ENCODE peak calls at places on chromosomes 6 and 20, in eight cellular contexts. L is psoas muscle, Q is body of pancreas, V is cardiac muscle cell, X is WERI-Rb-1, F is neural progenitor cell, W is hepatocyte, P is HCT116. C is an unnamed sample. For H3K36me3, the result is how much of the 10 kb centered on the place peaks cover.

GRCh38 chr6:116251568-116252384 is 2.1 kb downstream of the TSPYL4 start:
- DNase-seq in L (no peak), Q (no peak), V (peak), X (no peak), F (peak), W (no peak), P (no peak), C (no peak)

GRCh38 chr6:119200774-119201173 is 122.3 kb upstream of the FAM184A start:
- DNase-seq in L (no peak), Q (no peak), V (no peak), X (no peak), F (no peak), W (no peak), P (no peak), C (no peak)

GRCh38 chr6:112511441-112511840 is 164.3 kb downstream of the RFPL4B start:
- DNase-seq in L (no peak), Q (no peak), V (no peak), X (no peak), F (no peak), W (peak), P (peak), C (no peak)

GRCh38 chr20:50810842-50811241 is 16.0 kb downstream of the BCAS4 start:
- DNase-seq in L (no peak), Q (no peak), V (no peak), X (no peak), F (no peak), W (no peak), P (no peak), C (no peak)

GRCh38 chr6:2752477-2753115 is 1.9 kb upstream of the MYLK4 start:
- DNase-seq in L (no peak), Q (no peak), V (no peak), X (no peak), F (no peak), W (no peak), P (no peak), C (no peak)

GRCh38 chr20:4174909-4175308 is 159.6 kb upstream of the RNF24 start:
- DNase-seq in L (no peak), Q (no peak), V (no peak), X (no peak), F (no peak), W (no peak), P (no peak), C (peak)

GRCh38 chr6:145043926-145044500 is 691.3 kb downstream of the EPM2A start:
- DNase-seq in L (no peak), Q (no peak), V (no peak), X (no peak), F (no peak), W (no peak), P (no peak), C (no peak)

GRCh38 chr6:7051780-7052440 is 55.9 kb upstream of the RREB1 start:
- DNase-seq in L (peak), Q (peak), V (peak), X (peak), F (peak), W (peak), P (no peak), C (peak)

GRCh38 chr6:42200035-42200434 is 5.3 kb upstream of the GUCA1B start:
- DNase-seq in L (no peak), Q (no peak), V (peak), X (no peak), F (no peak), W (peak), P (no peak), C (no peak)

GRCh38 chr20:9989066-9989724 is 45.6 kb upstream of the ANKEF1 start:
- DNase-seq in L (no peak), Q (no peak), V (peak), X (no peak), F (no peak), W (no peak), P (no peak), C (no peak)

GRCh38 chr6:116536216-116536621 is 9.3 kb downstream of the TRAPPC3L start:
- DNase-seq in L (no peak), Q (peak), V (peak), X (peak), F (peak), W (peak), P (peak), C (peak)

GRCh38 chr6:36963451-36964290 is 9.1 kb downstream of the PI16 start:
- DNase-seq in L (no peak), Q (peak), V (peak), X (no peak), F (no peak), W (no peak), P (no peak), C (peak)

GRCh38 chr6:168496139-168496840 is 55.3 kb downstream of the SMOC2 start:
- DNase-seq in L (no peak), Q (no peak), V (no peak), X (no peak), F (no peak), W (no peak), P (no peak), C (peak)

DNA sequence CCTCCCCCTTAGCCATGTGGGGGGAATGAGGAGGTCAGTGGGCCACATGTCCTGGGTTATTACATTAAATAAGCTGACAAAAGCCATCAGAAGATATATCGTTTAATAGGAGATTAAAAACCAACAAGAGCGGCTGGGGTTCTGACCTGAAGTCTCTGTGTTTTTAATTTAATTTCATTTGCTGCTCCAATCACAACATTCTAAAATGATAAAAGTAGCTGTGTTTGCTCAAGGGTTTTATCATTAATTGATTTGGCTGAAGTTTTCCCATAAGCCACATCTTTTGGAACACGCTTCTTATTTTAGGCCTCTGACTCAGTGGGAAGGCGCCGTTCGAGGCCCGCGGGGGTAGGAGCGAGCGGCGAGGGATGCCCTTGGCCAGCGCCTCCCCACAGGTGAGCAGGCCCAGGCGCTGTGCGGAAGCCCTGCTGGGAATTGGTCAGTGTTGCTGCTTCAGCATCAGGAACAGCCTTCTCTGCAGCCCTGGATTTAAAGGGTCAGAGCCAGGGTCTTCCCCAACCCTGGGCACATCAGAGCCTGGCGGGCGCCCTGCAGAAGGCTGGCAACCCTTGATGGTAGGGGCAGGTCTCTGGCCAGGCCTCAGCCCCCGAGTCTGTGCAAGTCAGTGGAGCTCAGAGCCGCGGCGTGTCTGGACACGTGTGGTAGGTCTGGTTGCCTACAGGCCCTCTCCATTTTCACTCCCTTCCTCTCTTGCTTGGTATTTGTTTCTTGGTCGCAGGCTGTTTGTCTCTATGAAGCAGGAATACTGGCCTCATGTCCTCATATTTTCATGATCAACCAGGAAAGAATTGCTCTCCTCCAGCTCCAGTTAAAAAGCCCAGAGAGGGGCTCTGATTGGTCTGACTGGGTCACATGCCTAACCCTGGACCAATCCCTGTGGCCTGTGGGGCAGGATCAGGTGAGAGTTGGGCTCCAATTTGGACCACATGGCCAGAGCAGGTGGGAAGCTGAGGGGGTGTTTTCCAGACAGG is 30.9 kb upstream of the MLN start:
- DNase-seq in L (peak), Q (no peak), V (no peak), X (no peak), F (no peak), W (no peak), P (no peak), C (peak)
- H3K4me3 ChIP-seq in L (no peak), Q (no peak), V (no peak), X (no peak), F (no peak), W (no peak), P (no peak), C (no peak)

GRCh38 chr20:35369804-35370203 is 42.0 kb downstream of the UQCC1 start:
- DNase-seq in L (no peak), Q (no peak), V (peak), X (no peak), F (no peak), W (no peak), P (no peak), C (no peak)
- H3K36me3 ChIP-seq in L (under half), Q (under half), V (under half), X (under half), F (under half), W (under half), P (under half), C (under half)

DNA sequence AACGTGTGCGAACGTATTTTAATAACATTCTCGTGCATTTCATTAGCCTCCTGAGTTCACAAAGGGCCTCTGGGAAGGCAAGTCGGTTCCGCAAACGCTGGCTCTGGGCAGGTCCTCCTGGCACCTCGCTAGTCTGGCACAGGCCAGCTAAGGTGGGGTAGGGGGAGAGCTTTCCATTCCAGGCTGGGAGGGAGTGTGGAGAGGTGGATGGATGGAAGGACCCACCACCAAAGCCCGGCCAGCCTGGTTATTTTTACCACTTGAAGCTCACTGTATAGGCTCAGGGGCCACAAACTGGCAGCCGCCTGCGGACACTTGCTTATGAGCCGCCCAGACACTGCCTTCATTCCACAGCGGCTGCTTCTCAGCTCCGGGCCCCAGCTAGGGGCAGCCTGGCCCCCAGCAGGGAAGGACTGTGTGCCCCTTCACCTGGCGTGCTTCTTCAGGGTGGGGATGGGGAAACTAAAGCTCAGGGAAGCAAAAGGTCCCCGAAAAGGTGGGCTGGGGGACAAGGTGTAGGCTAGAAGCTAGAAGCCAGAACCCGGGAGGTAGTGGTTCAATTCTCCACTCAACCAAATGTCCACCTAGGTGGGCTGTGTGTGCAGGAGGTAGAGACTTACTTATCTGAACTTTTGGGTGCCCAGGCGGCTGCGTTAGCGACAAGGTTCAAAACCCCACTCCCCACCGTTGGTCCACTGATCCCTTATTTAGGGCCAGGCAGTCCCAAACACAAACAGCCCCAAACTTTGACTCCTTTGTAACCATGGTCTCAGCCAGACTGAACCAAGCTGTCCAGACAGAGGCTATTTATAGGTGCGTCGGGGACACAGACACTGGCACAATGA is 1.7 kb downstream of the PMEPA1 start:
- DNase-seq in L (no peak), Q (peak), V (no peak), X (no peak), F (no peak), W (no peak), P (no peak), C (peak)
- H3K4me3 ChIP-seq in L (peak), Q (peak), V (peak), X (peak), F (no peak), W (peak), P (no peak), C (peak)

GRCh38 chr6:90170601-90171000 is 126.0 kb downstream of the BACH2 start:
- DNase-seq in L (no peak), Q (no peak), V (no peak), X (no peak), F (no peak), W (no peak), P (no peak), C (no peak)
- H3K36me3 ChIP-seq in L (under half), Q (under half), V (under half), X (under half), F (under half), W (under half), P (under half), C (under half)

GRCh38 chr20:58891686-58892125 is 39.2 kb downstream of the GNAS start:
- DNase-seq in L (peak), Q (peak), V (no peak), X (peak), F (peak), W (peak), P (no peak), C (peak)
- H3K4me3 ChIP-seq in L (peak), Q (peak), V (peak), X (peak), F (peak), W (peak), P (peak), C (peak)

C was measured in H7.